ENCODE peak calls at places on chromosomes 13 and 19, in nine cellular contexts. One of them, this sample, is unnamed.

GRCh38 chr13:73171926-73172325 is 113.1 kb downstream of the KLF5 start:
- DNase-seq in AG04450: no peak
- DNase-seq in fibroblast of pulmonary artery: peak; percentile 85
- DNase-seq in NB4: no peak
- DNase-seq in fibroblast of the aortic adventitia: peak; percentile 42
- DNase-seq in Peyer's patch: no peak
- DNase-seq in WERI-Rb-1: no peak
- DNase-seq in colonic mucosa: no peak
- DNase-seq in A673: no peak
- DNase-seq in this sample: no peak

GRCh38 chr13:44231786-44232516 is 141.7 kb upstream of the SERP2 start:
- DNase-seq in AG04450: peak; percentile 74
- DNase-seq in WERI-Rb-1: no peak
- DNase-seq in colonic mucosa: peak; percentile 86
- DNase-seq in A673: no peak
- DNase-seq in fibroblast of the aortic adventitia: peak; percentile 99
- DNase-seq in fibroblast of pulmonary artery: peak; percentile 98
- DNase-seq in NB4: peak; percentile 4
- DNase-seq in Peyer's patch: peak; percentile 22
- DNase-seq in this sample: peak; percentile 64

GRCh38 chr13:25375727-25376358 is 4.1 kb downstream of the ATP8A2 start:
- DNase-seq in Peyer's patch: no peak
- DNase-seq in fibroblast of pulmonary artery: peak; percentile 63
- DNase-seq in AG04450: peak; percentile 10
- DNase-seq in NB4: peak; percentile 61
- DNase-seq in fibroblast of the aortic adventitia: peak; percentile 58
- DNase-seq in colonic mucosa: peak; percentile 22
- DNase-seq in WERI-Rb-1: peak; percentile 74
- DNase-seq in A673: peak; percentile 76
- DNase-seq in this sample: no peak

GRCh38 chr19:38049105-38049649 is 142.2 kb downstream of the SIPA1L3 start:
- DNase-seq in fibroblast of pulmonary artery: peak; percentile 39
- DNase-seq in A673: no peak
- DNase-seq in WERI-Rb-1: no peak
- DNase-seq in Peyer's patch: peak; percentile 72
- DNase-seq in NB4: peak; percentile 83
- DNase-seq in AG04450: no peak
- DNase-seq in fibroblast of the aortic adventitia: no peak
- DNase-seq in colonic mucosa: no peak
- DNase-seq in this sample: no peak

GRCh38 chr13:42022796-42023493 is 25.5 kb upstream of the DGKH start:
- DNase-seq in WERI-Rb-1: no peak
- DNase-seq in fibroblast of the aortic adventitia: peak; percentile 58
- DNase-seq in AG04450: no peak
- DNase-seq in Peyer's patch: no peak
- DNase-seq in colonic mucosa: no peak
- DNase-seq in fibroblast of pulmonary artery: no peak
- DNase-seq in NB4: no peak
- DNase-seq in A673: no peak
- DNase-seq in this sample: no peak

GRCh38 chr13:113117335-113117872 is 5.2 kb upstream of the F10 start:
- DNase-seq in Peyer's patch: no peak
- DNase-seq in fibroblast of the aortic adventitia: no peak
- DNase-seq in colonic mucosa: no peak
- DNase-seq in AG04450: no peak
- DNase-seq in A673: no peak
- DNase-seq in WERI-Rb-1: peak; percentile 8
- DNase-seq in fibroblast of pulmonary artery: peak; percentile 3
- DNase-seq in NB4: no peak
- DNase-seq in this sample: no peak

GRCh38 chr19:28485300-28485699 is 727.7 kb downstream of the UQCRFS1 start:
- DNase-seq in AG04450: no peak
- DNase-seq in fibroblast of pulmonary artery: no peak
- DNase-seq in NB4: no peak
- DNase-seq in A673: no peak
- DNase-seq in fibroblast of the aortic adventitia: no peak
- DNase-seq in Peyer's patch: no peak
- DNase-seq in WERI-Rb-1: no peak
- DNase-seq in colonic mucosa: peak; percentile 88
- DNase-seq in this sample: no peak

GRCh38 chr19:48745208-48745995 is 1.3 kb downstream of the IZUMO1 start:
- DNase-seq in A673: peak; percentile 88
- DNase-seq in AG04450: no peak
- DNase-seq in fibroblast of the aortic adventitia: peak; percentile 54
- DNase-seq in colonic mucosa: peak; percentile 72
- DNase-seq in fibroblast of pulmonary artery: peak; percentile 72
- DNase-seq in WERI-Rb-1: peak; percentile 53
- DNase-seq in Peyer's patch: peak; percentile 48
- DNase-seq in NB4: peak; percentile 89
- DNase-seq in this sample: no peak

GRCh38 chr13:47087841-47088240 is 191.0 kb upstream of the HTR2A start:
- DNase-seq in AG04450: peak; percentile 20
- DNase-seq in fibroblast of the aortic adventitia: peak; percentile 51
- DNase-seq in WERI-Rb-1: no peak
- DNase-seq in colonic mucosa: no peak
- DNase-seq in fibroblast of pulmonary artery: peak; percentile 38
- DNase-seq in A673: no peak
- DNase-seq in NB4: peak; percentile 2
- DNase-seq in Peyer's patch: no peak
- DNase-seq in this sample: no peak

GRCh38 chr13:44259045-44260042 is 114.3 kb upstream of the SERP2 start:
- DNase-seq in fibroblast of the aortic adventitia: peak; percentile 34
- DNase-seq in fibroblast of pulmonary artery: peak; percentile 68
- DNase-seq in A673: no peak
- DNase-seq in colonic mucosa: peak; percentile 38
- DNase-seq in AG04450: no peak
- DNase-seq in WERI-Rb-1: no peak
- DNase-seq in Peyer's patch: peak; percentile 87
- DNase-seq in NB4: peak; percentile 95
- DNase-seq in this sample: no peak

GRCh38 chr19:45376045-45376724 is 5.8 kb upstream of the ERCC2 start:
- DNase-seq in NB4: no peak
- DNase-seq in Peyer's patch: no peak
- DNase-seq in fibroblast of the aortic adventitia: peak; percentile 98
- DNase-seq in colonic mucosa: no peak
- DNase-seq in A673: peak; percentile 82
- DNase-seq in AG04450: peak; percentile 85
- DNase-seq in WERI-Rb-1: no peak
- DNase-seq in fibroblast of pulmonary artery: peak; percentile 97
- DNase-seq in this sample: peak; percentile 80

GRCh38 chr19:33290956-33291622 is 11.2 kb downstream of the CEBPA start:
- DNase-seq in Peyer's patch: no peak
- DNase-seq in A673: no peak
- DNase-seq in fibroblast of pulmonary artery: no peak
- DNase-seq in colonic mucosa: peak; percentile 86
- DNase-seq in WERI-Rb-1: no peak
- DNase-seq in AG04450: no peak
- DNase-seq in fibroblast of the aortic adventitia: no peak
- DNase-seq in NB4: no peak
- DNase-seq in this sample: no peak

GRCh38 chr13:49620170-49620621 is 8.1 kb upstream of the ARL11 start:
- DNase-seq in A673: no peak
- DNase-seq in WERI-Rb-1: no peak
- DNase-seq in AG04450: no peak
- DNase-seq in NB4: peak; percentile 90
- DNase-seq in Peyer's patch: peak; percentile 63
- DNase-seq in fibroblast of the aortic adventitia: no peak
- DNase-seq in fibroblast of pulmonary artery: no peak
- DNase-seq in colonic mucosa: no peak
- DNase-seq in this sample: no peak

GRCh38 chr19:43476606-43477005 is 11.2 kb upstream of the LYPD3 start:
- DNase-seq in Peyer's patch: no peak
- DNase-seq in WERI-Rb-1: no peak
- DNase-seq in fibroblast of the aortic adventitia: peak; percentile 87
- DNase-seq in AG04450: peak; percentile 74
- DNase-seq in fibroblast of pulmonary artery: peak; percentile 73
- DNase-seq in NB4: no peak
- DNase-seq in A673: peak; percentile 61
- DNase-seq in colonic mucosa: no peak
- DNase-seq in this sample: peak; percentile 39

GRCh38 chr19:43474986-43475705 is 9.7 kb upstream of the LYPD3 start:
- DNase-seq in fibroblast of pulmonary artery: peak; percentile 93
- DNase-seq in WERI-Rb-1: no peak
- DNase-seq in AG04450: peak; percentile 88
- DNase-seq in Peyer's patch: peak; percentile 89
- DNase-seq in fibroblast of the aortic adventitia: peak; percentile 90
- DNase-seq in A673: peak; percentile 94
- DNase-seq in colonic mucosa: peak; percentile 98
- DNase-seq in NB4: peak; percentile 74
- DNase-seq in this sample: peak; percentile 64

GRCh38 chr19:43478323-43478722 is 12.9 kb upstream of the LYPD3 start:
- DNase-seq in NB4: no peak
- DNase-seq in fibroblast of the aortic adventitia: no peak
- DNase-seq in AG04450: no peak
- DNase-seq in fibroblast of pulmonary artery: no peak
- DNase-seq in A673: no peak
- DNase-seq in colonic mucosa: no peak
- DNase-seq in WERI-Rb-1: no peak
- DNase-seq in Peyer's patch: no peak
- DNase-seq in this sample: no peak

GRCh38 chr19:43471091-43471490 is 5.7 kb upstream of the LYPD3 start:
- DNase-seq in Peyer's patch: no peak
- DNase-seq in A673: no peak
- DNase-seq in WERI-Rb-1: no peak
- DNase-seq in colonic mucosa: no peak
- DNase-seq in AG04450: no peak
- DNase-seq in NB4: no peak
- DNase-seq in fibroblast of the aortic adventitia: no peak
- DNase-seq in fibroblast of pulmonary artery: no peak
- DNase-seq in this sample: no peak

DNA sequence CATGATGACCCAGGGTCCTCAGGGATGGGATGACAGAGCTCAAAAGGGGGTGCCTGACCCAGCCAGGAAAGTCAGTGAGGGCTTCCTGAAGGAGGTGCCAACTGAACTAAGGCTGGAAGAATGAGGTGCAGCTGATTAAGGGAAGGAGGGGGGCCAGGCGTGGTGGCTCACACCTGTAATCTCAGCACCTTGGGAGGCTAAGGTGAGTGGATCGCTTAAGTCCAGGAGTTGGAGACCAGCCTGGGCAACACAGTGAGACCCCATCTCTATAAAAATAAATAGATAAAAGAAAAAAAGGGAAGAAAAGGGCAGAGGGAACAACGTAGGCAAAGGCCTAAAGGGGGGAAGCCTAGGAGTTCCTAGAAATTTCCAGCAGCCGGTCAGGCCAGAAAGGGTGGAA is 9.1 kb upstream of the LYPD3 start:
- DNase-seq in NB4: no peak
- DNase-seq in WERI-Rb-1: no peak
- DNase-seq in colonic mucosa: no peak
- DNase-seq in fibroblast of pulmonary artery: no peak
- DNase-seq in A673: no peak
- DNase-seq in fibroblast of the aortic adventitia: no peak
- DNase-seq in AG04450: no peak
- DNase-seq in Peyer's patch: no peak
- DNase-seq in this sample: no peak
- H3K4me3 ChIP-seq in NB4: no peak overlapping the region
- H3K4me3 ChIP-seq in WERI-Rb-1: no peak overlapping the region
- H3K4me3 ChIP-seq in colonic mucosa: no peak overlapping the region
- H3K4me3 ChIP-seq in fibroblast of pulmonary artery: no peak overlapping the region
- H3K4me3 ChIP-seq in A673: no peak overlapping the region
- H3K4me3 ChIP-seq in fibroblast of the aortic adventitia: no peak overlapping the region
- H3K4me3 ChIP-seq in AG04450: no peak overlapping the region
- H3K4me3 ChIP-seq in Peyer's patch: no peak overlapping the region
- H3K4me3 ChIP-seq in this sample: no peak overlapping the region

GRCh38 chr13:81017525-81018152 is 676.7 kb upstream of the SPRY2 start:
- DNase-seq in colonic mucosa: no peak
- DNase-seq in A673: peak; percentile 62
- DNase-seq in fibroblast of pulmonary artery: peak; percentile 81
- DNase-seq in WERI-Rb-1: no peak
- DNase-seq in fibroblast of the aortic adventitia: peak; percentile 72
- DNase-seq in AG04450: no peak
- DNase-seq in Peyer's patch: no peak
- DNase-seq in NB4: peak; percentile 48
- DNase-seq in this sample: no peak
- TF ChIP-seq CTCF in colonic mucosa: peak; percentile 54
- TF ChIP-seq CTCF in A673: peak; percentile 72
- TF ChIP-seq CTCF in fibroblast of pulmonary artery: peak; percentile 52
- TF ChIP-seq CTCF in WERI-Rb-1: no peak
- TF ChIP-seq CTCF in fibroblast of the aortic adventitia: peak; percentile 44
- TF ChIP-seq CTCF in AG04450: peak; percentile 51
- TF ChIP-seq CTCF in Peyer's patch: peak; percentile 54
- TF ChIP-seq CTCF in NB4: no peak
- TF ChIP-seq CTCF in this sample: peak; percentile 58

GRCh38 chr19:2602391-2603181 is 99.9 kb downstream of the GNG7 start:
- DNase-seq in A673: peak; percentile 81
- DNase-seq in WERI-Rb-1: no peak
- DNase-seq in NB4: no peak
- DNase-seq in AG04450: peak; percentile 80
- DNase-seq in Peyer's patch: no peak
- DNase-seq in fibroblast of the aortic adventitia: peak; percentile 98
- DNase-seq in fibroblast of pulmonary artery: peak; percentile 94
- DNase-seq in colonic mucosa: peak; percentile 46
- DNase-seq in this sample: no peak
- H3K4me3 ChIP-seq in A673: no peak overlapping the region
- H3K4me3 ChIP-seq in WERI-Rb-1: no peak overlapping the region
- H3K4me3 ChIP-seq in NB4: no peak overlapping the region
- H3K4me3 ChIP-seq in AG04450: peak overlapping the region; percentile 31
- H3K4me3 ChIP-seq in Peyer's patch: no peak overlapping the region
- H3K4me3 ChIP-seq in fibroblast of the aortic adventitia: peak overlapping the region; percentile 22
- H3K4me3 ChIP-seq in fibroblast of pulmonary artery: peak overlapping the region; percentile 1
- H3K4me3 ChIP-seq in colonic mucosa: peak overlapping the region; percentile 9
- H3K4me3 ChIP-seq in this sample: no peak overlapping the region

GRCh38 chr19:23343434-23344010 is 51.7 kb downstream of the ZNF91 start:
- DNase-seq in fibroblast of pulmonary artery: no peak
- DNase-seq in A673: no peak
- DNase-seq in AG04450: no peak
- DNase-seq in WERI-Rb-1: no peak
- DNase-seq in colonic mucosa: no peak
- DNase-seq in Peyer's patch: no peak
- DNase-seq in fibroblast of the aortic adventitia: no peak
- DNase-seq in NB4: peak; percentile 17
- DNase-seq in this sample: no peak

GRCh38 chr19:23351806-23352205 is 43.5 kb downstream of the ZNF91 start:
- DNase-seq in Peyer's patch: no peak
- DNase-seq in NB4: no peak
- DNase-seq in A673: no peak
- DNase-seq in fibroblast of pulmonary artery: no peak
- DNase-seq in fibroblast of the aortic adventitia: no peak
- DNase-seq in WERI-Rb-1: no peak
- DNase-seq in colonic mucosa: no peak
- DNase-seq in AG04450: no peak
- DNase-seq in this sample: no peak

GRCh38 chr19:23346696-23347095 is 48.6 kb downstream of the ZNF91 start:
- DNase-seq in WERI-Rb-1: no peak
- DNase-seq in NB4: no peak
- DNase-seq in AG04450: no peak
- DNase-seq in A673: no peak
- DNase-seq in fibroblast of pulmonary artery: no peak
- DNase-seq in Peyer's patch: no peak
- DNase-seq in fibroblast of the aortic adventitia: no peak
- DNase-seq in colonic mucosa: no peak
- DNase-seq in this sample: no peak

DNA sequence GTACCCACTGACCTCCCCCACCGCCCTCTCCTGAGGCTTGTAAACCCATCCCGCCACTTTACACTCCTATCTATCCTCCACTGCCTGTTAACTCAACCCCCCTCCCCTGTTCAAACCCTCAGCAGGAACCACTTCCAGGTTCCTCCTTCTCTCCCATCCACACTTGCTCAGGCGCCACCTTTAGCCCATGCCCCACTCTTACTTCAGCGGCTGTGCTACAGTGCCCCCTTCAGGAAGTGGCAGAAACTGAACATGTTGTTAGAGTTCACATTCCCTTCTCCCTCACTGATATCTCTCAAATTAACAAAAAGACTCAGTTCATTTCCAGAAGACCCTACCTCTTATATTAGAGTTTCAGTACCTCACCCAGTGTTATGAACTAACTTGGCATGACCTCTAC is 49.4 kb downstream of the ZNF91 start:
- DNase-seq in colonic mucosa: no peak
- DNase-seq in Peyer's patch: no peak
- DNase-seq in A673: no peak
- DNase-seq in WERI-Rb-1: no peak
- DNase-seq in AG04450: no peak
- DNase-seq in fibroblast of pulmonary artery: no peak
- DNase-seq in NB4: peak; percentile 27
- DNase-seq in fibroblast of the aortic adventitia: no peak
- DNase-seq in this sample: no peak
- TF ChIP-seq CTCF in colonic mucosa: no peak
- TF ChIP-seq CTCF in Peyer's patch: no peak
- TF ChIP-seq CTCF in A673: no peak
- TF ChIP-seq CTCF in WERI-Rb-1: peak; percentile 51
- TF ChIP-seq CTCF in AG04450: no peak
- TF ChIP-seq CTCF in fibroblast of pulmonary artery: no peak
- TF ChIP-seq CTCF in NB4: peak; percentile 24
- TF ChIP-seq CTCF in fibroblast of the aortic adventitia: no peak
- TF ChIP-seq CTCF in this sample: no peak